ENCODE peak calls at places on chromosomes 7 and 10, in five cellular contexts. S is activated CD4-positive, alpha-beta T cell treated with anti-CD3 and anti-CD28 coated beads, Interleukin-2, amount 10 ng/mL, durations not matched to agents 7 days and 5 days; C is natural killer cell treated with Interleukin-12 subunit alpha and Interleukin-12 subunit beta and Interleukin-15 and Interleukin-18, amount 100 ng/mL, for 72 hours; Q is cardiac fibroblast; B is Calu3. E is an unnamed sample.

GRCh38 chr10:131947631-131948347 is 33.9 kb downstream of the BNIP3 start:
- DNase-seq in S (no peak), C (no peak), Q (peak), B (no peak), E (no peak)

GRCh38 chr10:23399701-23400144 is 39.2 kb upstream of the OTUD1 start:
- DNase-seq in S (no peak), C (no peak), Q (peak), B (no peak), E (peak)

GRCh38 chr10:17003151-17003550 is 126.5 kb downstream of the CUBN start:
- DNase-seq in S (peak), C (peak), Q (peak), B (no peak), E (peak)

GRCh38 chr10:50600831-50601466 is 22.8 kb downstream of the SGMS1 start:
- DNase-seq in S (no peak), C (no peak), Q (peak), B (no peak), E (no peak)

GRCh38 chr10:75021851-75022250 is 89.6 kb upstream of the SAMD8 start:
- DNase-seq in S (no peak), C (no peak), Q (no peak), B (no peak), E (peak)

GRCh38 chr10:3362415-3362814 is 189.8 kb upstream of the PITRM1 start:
- DNase-seq in S (no peak), C (no peak), Q (no peak), B (no peak), E (no peak)

GRCh38 chr7:135745702-135746312 is 2.8 kb downstream of the FAM180A start:
- DNase-seq in S (no peak), C (no peak), Q (peak), B (no peak), E (no peak)

GRCh38 chr7:22109761-22110160 is 164.1 kb upstream of the CDCA7L start:
- DNase-seq in S (peak), C (no peak), Q (peak), B (peak), E (peak)

GRCh38 chr7:24340727-24341126 is 56.7 kb downstream of the NPY start:
- DNase-seq in S (no peak), C (no peak), Q (no peak), B (no peak), E (no peak)

GRCh38 chr7:28093617-28094232 is 86.9 kb downstream of the JAZF1 start:
- DNase-seq in S (peak), C (peak), Q (peak), B (peak), E (peak)

GRCh38 chr7:15309891-15310290 is 251.9 kb downstream of the AGMO start:
- DNase-seq in S (no peak), C (no peak), Q (peak), B (no peak), E (no peak)

GRCh38 chr10:22317771-22318565 is 1.8 kb downstream of the COMMD3 start:
- DNase-seq in S (no peak), C (no peak), Q (no peak), B (no peak), E (no peak)

GRCh38 chr10:127908106-127908957 is 1.4 kb downstream of the PTPRE start:
- DNase-seq in S (no peak), C (no peak), Q (peak), B (peak), E (no peak)

GRCh38 chr7:66344166-66344565 is 139.0 kb downstream of the TPST1 start:
- DNase-seq in S (no peak), C (no peak), Q (peak), B (no peak), E (no peak)

GRCh38 chr10:123913688-123914268 is 22.2 kb upstream of the CPXM2 start:
- DNase-seq in S (no peak), C (no peak), Q (peak), B (no peak), E (no peak)

GRCh38 chr7:130926021-130926691 is 192.1 kb upstream of the KLF14 start:
- DNase-seq in S (peak), C (no peak), Q (no peak), B (peak), E (no peak)

GRCh38 chr10:87750001-87750651 is 67.9 kb downstream of the ATAD1 start:
- DNase-seq in S (no peak), C (no peak), Q (peak), B (no peak), E (no peak)

GRCh38 chr10:71971311-71971731 is 7.1 kb downstream of the CHST3 start:
- DNase-seq in S (no peak), C (no peak), Q (no peak), B (no peak), E (no peak)

GRCh38 chr10:16866861-16867260 is 49.6 kb upstream of the RSU1 start:
- DNase-seq in S (no peak), C (no peak), Q (no peak), B (no peak), E (no peak)

E was measured in hepatocyte.